ENCODE peak calls at places on chromosomes 6 and 20, in ten cellular contexts. U is H1, A is SK-N-SH, S is sigmoid colon, V is ovary, X is upper lobe of left lung, O is A549, T is HepG2, Q is K562, M is stomach. I is an unnamed sample.

GRCh38 chr20:15889073-15889923 is 684.0 kb downstream of the KIF16B start:
- DNase-seq in U (no peak), S (no peak), O (no peak), M (no peak), T (no peak), X (no peak), A (peak; percentile 33), Q (no peak), V (no peak), I (no peak)

GRCh38 chr6:16949696-16950095 is 152.2 kb upstream of the STMND1 start:
- DNase-seq in X (no peak), Q (no peak), U (no peak), V (no peak), M (no peak), S (no peak), O (no peak), A (no peak), T (no peak), I (no peak)

GRCh38 chr20:24580006-24580405 is 110.6 kb downstream of the SYNDIG1 start:
- DNase-seq in Q (no peak), A (no peak), U (no peak), V (no peak), S (no peak), X (no peak), M (no peak), O (no peak), T (no peak), I (no peak)

GRCh38 chr20:39851459-39851858 is 837.6 kb downstream of the MAFB start:
- DNase-seq in U (no peak), S (no peak), A (no peak), V (no peak), O (no peak), X (no peak), T (no peak), M (no peak), Q (no peak), I (no peak)

GRCh38 chr20:43821795-43822194 is 92.9 kb upstream of the TOX2 start:
- DNase-seq in X (no peak), M (no peak), T (no peak), U (no peak), S (no peak), O (no peak), Q (no peak), V (no peak), A (no peak), I (no peak)

GRCh38 chr20:967796-968742 is 34.0 kb downstream of the RSPO4 start:
- DNase-seq in M (no peak), X (peak; percentile 28), T (peak; percentile 58), Q (peak; percentile 74), S (no peak), U (no peak), O (no peak), V (no peak), A (peak; percentile 62), I (peak; percentile 12)

GRCh38 chr6:34093854-34094430 is 51.9 kb downstream of the GRM4 start:
- DNase-seq in S (no peak), M (no peak), V (no peak), O (no peak), X (no peak), T (no peak), A (no peak), U (no peak), Q (no peak), I (no peak)

GRCh38 chr20:36974660-36975059 is 23.2 kb upstream of the SAMHD1 start:
- DNase-seq in M (no peak), O (no peak), Q (no peak), S (no peak), U (no peak), T (no peak), V (no peak), X (no peak), A (no peak), I (no peak)

GRCh38 chr6:19538086-19538485 is 299.1 kb upstream of the ID4 start:
- DNase-seq in Q (no peak), O (no peak), U (no peak), T (no peak), M (peak; percentile 80), V (no peak), A (no peak), X (peak; percentile 25), S (no peak), I (no peak)

GRCh38 chr6:146258206-146258605 is 229.3 kb downstream of the GRM1 start:
- DNase-seq in M (no peak), X (no peak), A (no peak), V (no peak), Q (no peak), S (no peak), O (no peak), U (no peak), T (no peak), I (no peak)

DNA sequence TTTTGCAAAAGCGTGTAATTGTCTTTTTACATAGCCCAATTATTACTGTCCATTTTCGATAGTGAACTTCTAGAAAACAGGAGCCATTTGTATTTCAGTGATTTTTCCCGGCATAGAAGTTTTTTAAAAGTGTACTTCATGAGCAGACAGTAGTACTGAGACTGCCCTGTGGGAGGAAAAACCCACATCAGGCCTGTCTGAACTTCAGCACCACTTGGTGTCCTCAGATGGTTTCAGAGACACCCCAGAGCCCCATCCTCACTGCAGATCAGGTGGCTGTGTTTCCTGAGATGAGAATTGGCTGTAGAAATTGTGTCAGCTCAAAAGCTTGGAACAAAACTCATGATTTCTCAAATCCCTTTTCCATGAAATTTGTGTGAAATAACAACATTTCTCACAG is 110.1 kb upstream of the RIN2 start:
- DNase-seq in O (no peak), Q (no peak), V (no peak), U (no peak), S (no peak), M (no peak), X (no peak), T (no peak), A (no peak), I (no peak)
- TF ChIP-seq CTCF in O (no peak), Q (no peak), V (no peak), U (no peak), S (no peak), M (no peak), X (no peak), T (no peak), A (no peak), I (no peak)

GRCh38 chr6:26332843-26333242 is 32.2 kb upstream of the BTN3A2 start:
- DNase-seq in X (no peak), Q (no peak), S (no peak), U (no peak), O (no peak), T (no peak), V (no peak), A (no peak), M (no peak), I (no peak)

GRCh38 chr6:26330835-26331808 is 33.9 kb upstream of the BTN3A2 start:
- DNase-seq in V (no peak), Q (peak; percentile 74), A (peak; percentile 9), O (no peak), X (no peak), T (peak; percentile 73), M (no peak), S (no peak), U (peak; percentile 82), I (no peak)

GRCh38 chr6:26333458-26334297 is 31.3 kb upstream of the BTN3A2 start:
- DNase-seq in S (no peak), Q (no peak), O (no peak), U (no peak), A (no peak), X (no peak), V (no peak), T (no peak), M (no peak), I (no peak)

GRCh38 chr6:26332408-26332807 is 32.6 kb upstream of the BTN3A2 start:
- DNase-seq in U (no peak), X (no peak), A (no peak), O (no peak), V (no peak), Q (no peak), S (no peak), M (no peak), T (no peak), I (no peak)

DNA sequence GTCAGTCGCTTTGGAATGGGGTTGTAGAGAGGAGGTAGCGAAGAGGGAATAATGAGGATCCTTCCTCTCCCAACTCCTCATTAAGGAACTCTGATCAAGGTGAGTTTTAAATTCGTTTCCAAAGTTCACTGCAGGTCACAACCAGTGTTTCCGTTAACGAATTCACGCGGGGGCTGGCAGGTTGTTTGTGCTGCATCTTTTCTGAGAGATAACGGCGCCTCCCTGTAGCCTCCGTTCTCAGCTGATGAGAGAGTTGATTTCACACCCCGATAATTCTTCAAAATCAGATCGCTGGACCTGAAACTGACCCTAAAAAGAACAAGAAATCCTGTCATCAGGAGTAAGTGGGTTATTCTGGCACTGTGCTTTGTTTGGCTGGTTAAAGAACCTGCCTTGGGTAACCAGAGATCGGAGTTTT is 33.2 kb upstream of the BTN3A2 start:
- DNase-seq in Q (peak; percentile 73), A (no peak), V (no peak), S (no peak), O (no peak), M (no peak), T (no peak), U (no peak), X (no peak), I (no peak)
- TF ChIP-seq EP300 in Q (peak; percentile 99), A (no peak), V (no peak), S (no peak), O (no peak), M (no peak), T (no peak), U (no peak), X (no peak), I (no peak)

DNA sequence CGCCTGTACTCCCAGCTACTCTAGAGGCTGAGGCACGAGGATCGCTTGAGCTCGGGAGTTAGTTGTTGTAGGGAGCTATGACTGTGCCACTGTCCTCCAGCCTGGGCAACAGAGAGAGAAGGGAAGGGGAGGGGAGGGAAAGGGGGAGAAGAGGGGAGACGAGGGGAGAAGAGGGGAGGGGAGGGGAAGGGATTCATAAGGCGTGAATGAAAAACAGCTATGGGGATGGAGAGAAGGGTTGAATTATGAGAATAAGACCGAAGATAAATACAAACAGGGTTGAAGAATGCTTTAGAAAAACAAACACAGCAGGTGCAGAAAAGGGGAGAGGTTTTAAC is 106.0 kb downstream of the TRIM27 start:
- DNase-seq in X (no peak), O (no peak), V (no peak), Q (no peak), M (no peak), U (no peak), T (no peak), S (no peak), A (no peak), I (no peak)
- H3K4me3 ChIP-seq in X (no peak overlapping the region), O (peak overlapping the region; percentile 51), V (no peak overlapping the region), Q (peak overlapping the region; percentile 45), M (no peak overlapping the region), U (peak overlapping the region; percentile 36), T (peak overlapping the region; percentile 65), S (no peak overlapping the region), A (no peak overlapping the region), I (no peak overlapping the region)

DNA sequence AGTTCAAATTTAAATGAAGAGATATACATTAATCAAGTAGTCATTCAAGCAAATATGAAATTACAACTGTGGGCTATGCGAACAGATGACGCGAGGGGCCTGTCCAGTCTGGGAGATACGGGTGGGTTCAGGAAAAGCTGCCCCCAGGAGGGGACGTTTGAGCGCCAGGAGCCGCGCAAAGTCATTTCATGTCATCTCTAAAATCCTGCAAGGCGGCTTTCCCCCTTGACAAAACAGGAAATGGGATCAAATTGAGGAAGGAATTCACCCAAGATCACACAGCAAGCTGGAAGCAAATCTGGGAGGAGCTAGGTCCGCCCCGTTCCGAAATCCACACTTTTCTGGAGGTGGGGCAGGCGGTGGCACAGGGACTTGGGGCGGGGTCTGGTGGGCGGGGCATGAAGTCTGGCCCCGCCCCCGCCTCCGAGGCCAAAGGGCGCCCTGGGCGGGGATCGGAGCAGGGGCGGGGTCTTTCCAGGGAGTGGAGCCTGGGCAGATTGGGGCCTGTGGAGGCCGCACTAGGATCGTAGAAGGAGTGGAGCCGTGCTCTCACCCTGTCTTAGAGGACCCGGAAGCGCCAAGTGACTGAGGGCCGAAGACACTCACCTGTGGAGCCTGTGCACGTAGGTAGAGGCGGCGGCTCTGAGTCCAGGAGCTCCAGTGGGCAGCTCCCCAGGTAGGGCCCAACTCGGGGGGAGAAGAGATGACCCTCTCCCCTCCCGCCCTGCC is at the start of gene LPIN3:
- DNase-seq in O (peak; percentile 79), Q (peak; percentile 99), S (peak; percentile 94), V (peak; percentile 89), M (peak; percentile 94), T (peak; percentile 92), U (peak; percentile 91), X (peak; percentile 92), A (peak; percentile 84), I (peak; percentile 89)
- TF ChIP-seq CTCF in O (no peak), Q (peak; percentile 79), S (no peak), V (no peak), M (no peak), T (peak; percentile 94), U (peak; percentile 32), X (no peak), A (no peak), I (peak; percentile 48)

I was measured in tibial nerve.